ENCODE peak calls at places on chromosomes 13 and 19, in five cellular contexts. P is sigmoid colon, R is tibial nerve, T is testis, K is spleen. U is an unnamed sample. For H3K27me3, the result is how much of the 10 kb centered on the place peaks cover.

GRCh38 chr19:13076787-13077186 is 25.9 kb downstream of the LYL1 start:
- DNase-seq in P (no peak), R (no peak), K (no peak), T (no peak), U (no peak)

GRCh38 chr13:78602561-78603239 is 652 bp downstream of the POU4F1 start:
- DNase-seq in K (peak), R (no peak), T (peak), P (no peak), U (no peak)

GRCh38 chr19:8499048-8499833 is 3.2 kb downstream of the PRAM1 start:
- DNase-seq in K (no peak), P (no peak), T (no peak), R (no peak), U (no peak)

GRCh38 chr19:19568802-19569756 is 31.0 kb downstream of the CILP2 start:
- DNase-seq in T (no peak), P (no peak), K (no peak), R (no peak), U (no peak)

GRCh38 chr13:110396913-110397379 is 89.9 kb downstream of the COL4A2 start:
- DNase-seq in P (peak), T (peak), R (peak), K (no peak), U (peak)

GRCh38 chr19:18131841-18132596 is 20.9 kb upstream of the PIK3R2 start:
- DNase-seq in P (no peak), T (peak), R (no peak), K (no peak), U (no peak)

GRCh38 chr13:89969996-89970709 is 1377.3 kb upstream of the MIR17HG start:
- DNase-seq in T (no peak), R (no peak), K (no peak), P (no peak), U (no peak)

GRCh38 chr19:38838208-38838985 is 6.8 kb upstream of the ECH1 start:
- DNase-seq in P (no peak), K (peak), R (no peak), T (no peak), U (peak)

DNA sequence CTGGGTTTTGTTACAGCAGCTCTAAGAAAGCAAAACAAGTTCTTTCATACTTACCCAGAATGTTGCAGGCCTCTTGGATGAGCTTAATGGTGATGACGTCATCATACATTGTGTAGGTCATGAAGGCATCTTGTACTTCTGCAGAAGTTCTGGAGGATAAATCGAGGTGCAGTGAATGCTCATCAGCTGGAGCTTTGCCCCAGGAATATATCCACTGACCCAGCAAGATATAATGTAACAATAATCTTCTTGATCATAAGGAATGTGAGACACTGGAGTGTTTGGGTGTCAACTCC is 63.0 kb downstream of the C13orf42 start:
- DNase-seq in T (no peak), P (no peak), R (no peak), K (no peak), U (no peak)
- H3K27me3 ChIP-seq in T (under half), P (under half), R (under half), K (under half), U (under half)

GRCh38 chr19:56748443-56748842 is 76.9 kb upstream of the ZNF835 start:
- DNase-seq in K (no peak), R (peak), T (peak), P (no peak), U (no peak)
- TF ChIP-seq CTCF in K (peak), R (peak), T (peak), P (peak), U (peak)

GRCh38 chr13:37059136-37059847 is at the start of gene SUPT20H:
- DNase-seq in R (peak), P (peak), T (peak), K (peak), U (peak)
- TF ChIP-seq POLR2A in R (peak), P (peak), T (peak), K (peak), U (no peak)

GRCh38 chr13:112055032-112055416 is 11.9 kb upstream of the SOX1 start:
- DNase-seq in P (no peak), K (peak), R (no peak), T (no peak), U (no peak)
- H3K27me3 ChIP-seq in P (under half), K (half or more), R (under half), T (under half), U (half or more)

GRCh38 chr13:112982281-112983041 is 13.4 kb downstream of the MCF2L start:
- DNase-seq in K (no peak), T (no peak), P (no peak), R (no peak), U (no peak)
- TF ChIP-seq CTCF in K (no peak), T (no peak), P (no peak), R (no peak), U (no peak)

U was measured in stomach.